ENCODE peak calls at places on chromosomes 11 and 22, in four cellular contexts. M is choroid plexus epithelial cell, G is NCI-H1436, B is NCI-H2171. E is an unnamed sample.

GRCh38 chr11:86781546-86781945 is 18.8 kb upstream of the PRSS23 start:
- DNase-seq in M (no peak), G (no peak), B (no peak), E (no peak)

GRCh38 chr11:76672431-76673163 is 2.0 kb upstream of the LRRC32 start:
- DNase-seq in M (no peak), G (no peak), B (no peak), E (no peak)

GRCh38 chr22:37178350-37179125 is 9.5 kb downstream of the C1QTNF6 start:
- DNase-seq in M (peak), G (no peak), B (no peak), E (no peak)

GRCh38 chr11:43962383-43962969 is 20.0 kb downstream of the C11orf96 start:
- DNase-seq in M (peak), G (no peak), B (no peak), E (no peak)

GRCh38 chr11:42171046-42171445 is 711.6 kb upstream of the LRRC4C start:
- DNase-seq in M (no peak), G (no peak), B (no peak), E (no peak)

GRCh38 chr22:23608583-23608982 is 23.5 kb downstream of the DRICH1 start:
- DNase-seq in M (peak), G (no peak), B (no peak), E (no peak)

GRCh38 chr22:50250249-50250554 is 863 bp downstream of the HDAC10 start:
- DNase-seq in M (no peak), G (no peak), B (no peak), E (no peak)

GRCh38 chr11:62664405-62665074 is 470 bp downstream of the C11orf98 start:
- DNase-seq in M (peak), G (peak), B (peak), E (no peak)

E was measured in fibroblast of the conjunctiva.